ENCODE peak calls at places on chromosomes 4 and X, in five cellular contexts. One of them, this sample, is unnamed. For H3K36me3 and H3K9me3, the result is how much of the 10 kb centered on the place peaks cover.

GRCh38 chrX:145727476-145727875 is 90.2 kb upstream of the SLITRK2 start:
- DNase-seq in psoas muscle: no peak
- DNase-seq in SK-N-SH: no peak
- DNase-seq in hepatocyte: no peak
- DNase-seq in fibroblast of lung: peak
- DNase-seq in this sample: no peak

GRCh38 chrX:53317365-53318069 is 36.1 kb upstream of the IQSEC2 start:
- DNase-seq in psoas muscle: peak
- DNase-seq in SK-N-SH: peak
- DNase-seq in hepatocyte: peak
- DNase-seq in fibroblast of lung: peak
- DNase-seq in this sample: peak

GRCh38 chrX:70656304-70656703 is 211.7 kb downstream of the DLG3 start:
- DNase-seq in psoas muscle: no peak
- DNase-seq in SK-N-SH: no peak
- DNase-seq in hepatocyte: no peak
- DNase-seq in fibroblast of lung: no peak
- DNase-seq in this sample: no peak

GRCh38 chr4:1799364-1799996 is 6.4 kb downstream of the FGFR3 start:
- DNase-seq in psoas muscle: no peak
- DNase-seq in SK-N-SH: no peak
- DNase-seq in hepatocyte: peak
- DNase-seq in fibroblast of lung: no peak
- DNase-seq in this sample: no peak

GRCh38 chr4:129326810-129327209 is 230.9 kb downstream of the C4orf33 start:
- DNase-seq in psoas muscle: no peak
- DNase-seq in SK-N-SH: no peak
- DNase-seq in hepatocyte: no peak
- DNase-seq in fibroblast of lung: no peak
- DNase-seq in this sample: no peak

GRCh38 chrX:132292753-132293152 is 73.5 kb upstream of the RAP2C start:
- DNase-seq in psoas muscle: no peak
- DNase-seq in SK-N-SH: peak
- DNase-seq in hepatocyte: peak
- DNase-seq in fibroblast of lung: peak
- DNase-seq in this sample: peak

GRCh38 chr4:169005453-169006099 is 4.5 kb downstream of the CBR4 start:
- DNase-seq in psoas muscle: no peak
- DNase-seq in SK-N-SH: no peak
- DNase-seq in hepatocyte: peak
- DNase-seq in fibroblast of lung: peak
- DNase-seq in this sample: no peak

GRCh38 chrX:96753230-96753629 is 68.6 kb downstream of the DIAPH2 start:
- DNase-seq in psoas muscle: no peak
- DNase-seq in SK-N-SH: no peak
- DNase-seq in hepatocyte: no peak
- DNase-seq in fibroblast of lung: no peak
- DNase-seq in this sample: no peak

GRCh38 chr4:78669453-78669852 is 106.7 kb upstream of the BMP2K start:
- DNase-seq in psoas muscle: no peak
- DNase-seq in SK-N-SH: no peak
- DNase-seq in hepatocyte: no peak
- DNase-seq in fibroblast of lung: no peak
- DNase-seq in this sample: no peak

GRCh38 chrX:154096140-154097002 is 1.1 kb downstream of the MECP2 start:
- DNase-seq in psoas muscle: peak
- DNase-seq in SK-N-SH: no peak
- DNase-seq in hepatocyte: peak
- DNase-seq in fibroblast of lung: peak
- DNase-seq in this sample: no peak

DNA sequence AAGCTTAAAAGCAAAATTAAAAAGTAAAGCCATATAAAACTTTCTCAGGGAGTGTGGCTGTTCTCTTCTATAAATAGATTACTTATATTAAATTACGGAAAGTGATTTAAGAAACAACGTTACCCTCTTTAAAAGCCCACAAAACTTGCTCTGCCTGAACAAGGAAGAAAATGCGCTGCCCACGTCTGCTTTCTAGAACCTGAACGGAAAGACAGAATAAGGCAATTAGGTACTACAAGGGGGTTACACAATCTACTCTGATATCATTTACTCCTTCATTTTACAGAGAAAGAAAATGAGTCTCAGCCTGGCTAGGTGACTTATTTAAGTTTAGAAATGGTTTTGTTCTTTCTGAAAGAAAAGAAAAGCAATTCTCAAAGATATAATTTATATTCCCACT is 147.2 kb downstream of the RNF150 start:
- DNase-seq in psoas muscle: no peak
- DNase-seq in SK-N-SH: no peak
- DNase-seq in hepatocyte: no peak
- DNase-seq in fibroblast of lung: no peak
- DNase-seq in this sample: no peak
- H3K27ac ChIP-seq in psoas muscle: peak
- H3K27ac ChIP-seq in SK-N-SH: no peak
- H3K27ac ChIP-seq in hepatocyte: no peak
- H3K27ac ChIP-seq in fibroblast of lung: no peak
- H3K27ac ChIP-seq in this sample: no peak

DNA sequence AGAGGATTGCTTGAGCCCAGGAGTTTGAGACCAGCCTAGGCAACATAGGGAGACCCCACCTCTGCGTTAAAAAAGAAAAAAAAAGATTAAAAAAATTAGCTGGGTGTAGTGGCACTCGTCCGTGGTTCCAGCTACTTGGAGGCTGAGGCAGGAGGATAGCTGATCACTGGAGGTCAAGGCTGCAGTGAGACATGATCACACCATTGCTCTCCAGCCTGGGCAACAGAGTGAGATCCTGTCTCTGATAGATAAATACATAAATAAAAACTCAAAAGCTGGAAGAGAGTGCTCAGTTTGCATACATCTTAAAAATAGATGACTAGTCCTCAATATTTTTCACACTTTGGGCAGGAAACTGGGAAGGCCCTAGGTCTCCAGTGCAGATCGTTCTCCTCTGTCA is 54.1 kb downstream of the TMEM131L start:
- DNase-seq in psoas muscle: no peak
- DNase-seq in SK-N-SH: no peak
- DNase-seq in hepatocyte: no peak
- DNase-seq in fibroblast of lung: no peak
- DNase-seq in this sample: no peak
- H3K36me3 ChIP-seq in psoas muscle: under half
- H3K36me3 ChIP-seq in SK-N-SH: under half
- H3K36me3 ChIP-seq in hepatocyte: under half
- H3K36me3 ChIP-seq in fibroblast of lung: under half
- H3K36me3 ChIP-seq in this sample: under half

GRCh38 chr4:121822796-121823504 is 733 bp downstream of the CCNA2 start:
- DNase-seq in psoas muscle: no peak
- DNase-seq in SK-N-SH: peak
- DNase-seq in hepatocyte: peak
- DNase-seq in fibroblast of lung: peak
- DNase-seq in this sample: peak
- H3K9me3 ChIP-seq in psoas muscle: under half
- H3K9me3 ChIP-seq in SK-N-SH: under half
- H3K9me3 ChIP-seq in hepatocyte: under half
- H3K9me3 ChIP-seq in fibroblast of lung: under half
- H3K9me3 ChIP-seq in this sample: under half

DNA sequence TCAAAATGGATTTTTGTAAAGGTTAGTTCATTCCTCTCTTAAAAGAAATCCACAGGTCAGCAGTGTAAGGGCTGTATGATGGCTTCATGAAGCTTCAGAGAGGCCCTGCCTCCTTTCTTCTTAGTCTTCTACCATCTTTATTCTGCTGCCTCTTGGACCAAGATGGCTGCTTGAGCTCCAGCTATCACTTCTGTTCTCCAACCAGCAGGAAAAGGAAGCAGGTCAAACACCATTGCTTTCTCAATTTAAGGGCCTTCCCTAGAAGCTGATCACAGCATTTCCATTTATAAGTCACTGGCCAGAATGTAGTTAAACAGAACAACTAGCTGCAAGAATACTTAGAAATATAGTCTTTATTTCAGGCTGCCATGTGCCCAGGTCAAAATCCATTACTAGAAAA is 336.8 kb upstream of the KLF3 start:
- DNase-seq in psoas muscle: no peak
- DNase-seq in SK-N-SH: no peak
- DNase-seq in hepatocyte: no peak
- DNase-seq in fibroblast of lung: no peak
- DNase-seq in this sample: no peak
- H3K27ac ChIP-seq in psoas muscle: no peak
- H3K27ac ChIP-seq in SK-N-SH: no peak
- H3K27ac ChIP-seq in hepatocyte: no peak
- H3K27ac ChIP-seq in fibroblast of lung: no peak
- H3K27ac ChIP-seq in this sample: no peak

GRCh38 chr4:2866160-2866861 is 22.7 kb downstream of the ADD1 start:
- DNase-seq in psoas muscle: no peak
- DNase-seq in SK-N-SH: no peak
- DNase-seq in hepatocyte: no peak
- DNase-seq in fibroblast of lung: no peak
- DNase-seq in this sample: no peak

GRCh38 chr4:2865381-2865780 is 21.7 kb downstream of the ADD1 start:
- DNase-seq in psoas muscle: no peak
- DNase-seq in SK-N-SH: no peak
- DNase-seq in hepatocyte: no peak
- DNase-seq in fibroblast of lung: no peak
- DNase-seq in this sample: no peak

GRCh38 chr4:2861631-2862436 is 18.2 kb downstream of the ADD1 start:
- DNase-seq in psoas muscle: no peak
- DNase-seq in SK-N-SH: no peak
- DNase-seq in hepatocyte: no peak
- DNase-seq in fibroblast of lung: no peak
- DNase-seq in this sample: no peak

GRCh38 chr4:2862528-2862927 is 18.9 kb downstream of the ADD1 start:
- DNase-seq in psoas muscle: no peak
- DNase-seq in SK-N-SH: no peak
- DNase-seq in hepatocyte: peak
- DNase-seq in fibroblast of lung: no peak
- DNase-seq in this sample: peak

GRCh38 chr4:2863649-2864048 is 20.0 kb downstream of the ADD1 start:
- DNase-seq in psoas muscle: no peak
- DNase-seq in SK-N-SH: no peak
- DNase-seq in hepatocyte: no peak
- DNase-seq in fibroblast of lung: no peak
- DNase-seq in this sample: no peak
- H3K36me3 ChIP-seq in psoas muscle: under half
- H3K36me3 ChIP-seq in SK-N-SH: under half
- H3K36me3 ChIP-seq in hepatocyte: under half
- H3K36me3 ChIP-seq in fibroblast of lung: under half
- H3K36me3 ChIP-seq in this sample: under half

DNA sequence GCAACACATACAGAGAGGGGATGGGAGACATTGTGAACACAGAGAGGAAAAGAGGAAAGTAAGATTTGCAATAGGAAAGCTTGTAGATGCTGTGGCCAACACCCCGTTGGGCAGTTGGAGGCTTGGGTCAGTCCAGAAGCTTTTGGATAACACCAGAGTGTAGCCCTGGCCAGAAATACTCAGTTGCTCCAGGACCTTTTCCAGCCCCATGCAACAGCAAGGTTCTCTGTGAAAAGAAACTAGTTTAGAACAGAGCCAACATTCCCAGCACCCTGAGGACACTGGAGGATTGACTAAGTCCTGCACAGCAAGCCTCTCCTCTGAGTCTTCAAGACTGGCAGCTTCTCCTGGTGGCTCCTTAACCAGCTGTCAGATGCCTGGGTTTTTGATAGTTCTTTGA is 27.9 kb upstream of the NAF1 start:
- DNase-seq in psoas muscle: no peak
- DNase-seq in SK-N-SH: no peak
- DNase-seq in hepatocyte: no peak
- DNase-seq in fibroblast of lung: no peak
- DNase-seq in this sample: no peak
- H3K9me3 ChIP-seq in psoas muscle: under half
- H3K9me3 ChIP-seq in SK-N-SH: under half
- H3K9me3 ChIP-seq in hepatocyte: under half
- H3K9me3 ChIP-seq in fibroblast of lung: under half
- H3K9me3 ChIP-seq in this sample: under half

GRCh38 chrX:39809326-39809725 is 288.4 kb downstream of the BCOR start:
- DNase-seq in psoas muscle: no peak
- DNase-seq in SK-N-SH: no peak
- DNase-seq in hepatocyte: no peak
- DNase-seq in fibroblast of lung: peak
- DNase-seq in this sample: peak
- H3K27ac ChIP-seq in psoas muscle: no peak
- H3K27ac ChIP-seq in SK-N-SH: peak
- H3K27ac ChIP-seq in hepatocyte: peak
- H3K27ac ChIP-seq in fibroblast of lung: peak
- H3K27ac ChIP-seq in this sample: no peak

GRCh38 chr4:122847931-122848330 is 21.3 kb downstream of the FGF2 start:
- DNase-seq in psoas muscle: no peak
- DNase-seq in SK-N-SH: no peak
- DNase-seq in hepatocyte: no peak
- DNase-seq in fibroblast of lung: no peak
- DNase-seq in this sample: no peak
- H3K36me3 ChIP-seq in psoas muscle: under half
- H3K36me3 ChIP-seq in SK-N-SH: under half
- H3K36me3 ChIP-seq in hepatocyte: under half
- H3K36me3 ChIP-seq in fibroblast of lung: under half
- H3K36me3 ChIP-seq in this sample: under half

GRCh38 chr4:306551-306961 is 1.3 kb upstream of the ZNF732 start:
- DNase-seq in psoas muscle: no peak
- DNase-seq in SK-N-SH: no peak
- DNase-seq in hepatocyte: no peak
- DNase-seq in fibroblast of lung: no peak
- DNase-seq in this sample: no peak
- H3K9me3 ChIP-seq in psoas muscle: under half
- H3K9me3 ChIP-seq in SK-N-SH: under half
- H3K9me3 ChIP-seq in hepatocyte: under half
- H3K9me3 ChIP-seq in fibroblast of lung: under half
- H3K9me3 ChIP-seq in this sample: half or more

This sample was measured in endodermal cell.